ENCODE peak calls at places on chromosomes 5 and 9, in ten cellular contexts. Z, Y, K, T, A, V, O, C, L and U are unnamed samples.

GRCh38 chr9:126423709-126424185 is 97.1 kb downstream of the MVB12B start:
- DNase-seq in Z (no peak), Y (no peak), K (no peak), T (no peak), A (no peak), V (no peak), O (no peak), C (no peak), L (no peak), U (no peak)

GRCh38 chr5:80784451-80784850 is 129.7 kb upstream of the DHFR start:
- DNase-seq in Z (no peak), Y (no peak), K (no peak), T (no peak), A (no peak), V (no peak), O (no peak), C (no peak), L (no peak), U (no peak)

GRCh38 chr9:117714282-117714681 is 10.1 kb downstream of the TLR4 start:
- DNase-seq in Z (no peak), Y (no peak), K (no peak), T (no peak), A (no peak), V (peak; percentile 58), O (no peak), C (no peak), L (no peak), U (no peak)

GRCh38 chr5:167050568-167051214 is 1240.8 kb upstream of the WWC1 start:
- DNase-seq in Z (no peak), Y (no peak), K (no peak), T (no peak), A (peak; percentile 34), V (peak; percentile 61), O (no peak), C (no peak), L (no peak), U (no peak)

GRCh38 chr9:14351206-14351605 is 37.3 kb upstream of the NFIB start:
- DNase-seq in Z (no peak), Y (no peak), K (no peak), T (peak; percentile 24), A (no peak), V (no peak), O (no peak), C (no peak), L (no peak), U (no peak)

GRCh38 chr9:130707225-130707976 is 13.8 kb downstream of the EXOSC2 start:
- DNase-seq in Z (peak; percentile 33), Y (peak; percentile 68), K (peak; percentile 80), T (peak; percentile 34), A (peak; percentile 80), V (peak; percentile 61), O (peak; percentile 55), C (peak; percentile 72), L (peak; percentile 61), U (no peak)

GRCh38 chr5:108054349-108054748 is 327.5 kb downstream of the FBXL17 start:
- DNase-seq in Z (no peak), Y (no peak), K (no peak), T (no peak), A (no peak), V (no peak), O (no peak), C (no peak), L (no peak), U (no peak)

GRCh38 chr5:16406630-16407029 is 59.0 kb downstream of the ZNF622 start:
- DNase-seq in Z (no peak), Y (no peak), K (no peak), T (no peak), A (no peak), V (no peak), O (no peak), C (no peak), L (no peak), U (no peak)

GRCh38 chr5:157912621-157913325 is 53.8 kb upstream of the CLINT1 start:
- DNase-seq in Z (no peak), Y (no peak), K (peak; percentile 76), T (no peak), A (no peak), V (no peak), O (no peak), C (peak; percentile 61), L (no peak), U (no peak)

GRCh38 chr9:14170973-14171596 is 142.9 kb downstream of the NFIB start:
- DNase-seq in Z (peak; percentile 20), Y (peak; percentile 83), K (no peak), T (no peak), A (peak; percentile 39), V (no peak), O (no peak), C (no peak), L (no peak), U (no peak)

DNA sequence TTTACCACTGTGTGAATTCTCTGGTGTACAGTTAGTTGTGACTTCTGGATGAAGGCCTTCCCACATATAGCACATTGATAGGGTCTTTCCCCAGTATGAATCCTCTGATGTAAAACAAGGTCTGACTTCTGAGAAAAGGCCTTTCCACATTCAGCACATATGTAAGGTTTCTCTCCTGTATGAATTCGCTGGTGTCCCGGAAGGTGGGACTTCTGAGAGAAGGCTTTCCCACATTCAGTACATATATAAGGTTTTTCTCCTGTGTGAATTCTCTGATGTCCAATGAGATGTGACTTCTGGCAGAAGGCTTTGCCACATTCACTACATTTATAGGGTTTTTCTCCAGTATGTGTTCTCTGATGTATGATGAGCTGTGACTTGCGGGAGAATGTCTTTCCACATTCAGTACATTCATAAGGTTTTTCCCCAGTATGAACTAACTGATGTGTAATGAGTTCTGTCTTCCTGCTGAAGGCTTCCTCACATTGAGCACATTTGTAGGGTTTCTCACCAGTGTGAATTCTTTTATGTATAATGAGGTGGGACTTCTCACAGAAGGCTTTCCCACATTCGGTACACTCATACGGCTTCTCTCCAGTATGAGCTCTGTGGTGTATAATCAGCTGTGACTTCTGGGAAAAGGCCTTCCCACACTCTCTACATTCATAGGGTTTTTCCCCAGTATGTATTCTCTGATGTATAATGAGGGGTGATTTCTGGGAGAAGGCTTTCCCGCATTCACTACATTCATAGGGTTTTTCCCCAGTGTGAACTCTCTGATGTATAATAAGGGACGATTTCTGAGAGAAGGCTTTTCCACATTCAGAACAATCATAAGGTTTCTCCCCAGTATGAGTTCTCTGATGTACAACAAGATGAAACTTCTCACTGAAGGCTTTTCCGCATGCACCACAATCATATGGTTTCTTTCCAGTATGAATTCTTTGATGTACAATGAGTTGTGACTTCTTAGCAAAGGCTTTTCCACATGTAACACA is 9.1 kb downstream of the ZNF300 start:
- DNase-seq in Z (no peak), Y (no peak), K (no peak), T (no peak), A (peak; percentile 4), V (no peak), O (no peak), C (no peak), L (no peak), U (no peak)
- H3K9me3 ChIP-seq in Z (peaks cover 85% of the 10 kb centered on the region), Y (peaks cover 52% of the 10 kb centered on the region), K (peaks cover 100% of the 10 kb centered on the region), T (peaks cover 58% of the 10 kb centered on the region), A (peaks cover 100% of the 10 kb centered on the region), V (peaks cover 86% of the 10 kb centered on the region), O (peaks cover 100% of the 10 kb centered on the region), C (peaks cover 5% of the 10 kb centered on the region), L (peaks cover 16% of the 10 kb centered on the region), U (peaks cover 99% of the 10 kb centered on the region)

DNA sequence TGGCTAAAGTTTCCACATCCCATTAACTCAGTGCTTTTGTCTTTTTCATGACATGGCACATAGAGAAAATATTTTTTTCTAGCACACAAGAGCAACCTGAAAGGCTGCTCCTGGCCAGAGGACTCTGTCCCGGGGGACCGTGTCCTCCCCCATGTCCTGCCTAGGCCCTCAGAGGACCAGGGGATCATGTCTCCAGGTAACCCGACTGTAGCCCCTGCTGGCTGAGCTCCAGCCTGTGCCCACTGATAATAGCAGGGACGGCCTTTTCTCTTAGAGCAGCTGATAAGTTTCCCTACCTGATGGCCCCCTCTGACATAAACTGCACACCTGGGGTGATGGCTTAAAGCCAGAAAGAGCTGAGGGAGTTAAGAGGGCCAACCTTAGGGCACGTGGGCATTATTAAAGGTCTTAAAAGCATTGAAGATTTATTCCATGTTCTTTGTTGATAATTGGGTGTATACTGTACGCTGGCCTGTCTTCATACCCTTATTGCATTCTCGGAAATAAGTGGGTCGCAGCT is 5.9 kb downstream of the HDHD3 start:
- DNase-seq in Z (no peak), Y (no peak), K (no peak), T (no peak), A (no peak), V (no peak), O (no peak), C (no peak), L (no peak), U (no peak)
- H3K9me3 ChIP-seq in Z (no peaks in the 10 kb centered on the region), Y (no peaks in the 10 kb centered on the region), K (no peaks in the 10 kb centered on the region), T (no peaks in the 10 kb centered on the region), A (no peaks in the 10 kb centered on the region), V (no peaks in the 10 kb centered on the region), O (no peaks in the 10 kb centered on the region), C (no peaks in the 10 kb centered on the region), L (no peaks in the 10 kb centered on the region), U (no peaks in the 10 kb centered on the region)

GRCh38 chr5:57175586-57175985 is 1.7 kb downstream of the GPBP1 start:
- DNase-seq in Z (no peak), Y (no peak), K (no peak), T (peak; percentile 15), A (peak; percentile 34), V (no peak), O (no peak), C (no peak), L (no peak), U (no peak)
- H3K9me3 ChIP-seq in Z (no peaks in the 10 kb centered on the region), Y (no peaks in the 10 kb centered on the region), K (no peaks in the 10 kb centered on the region), T (no peaks in the 10 kb centered on the region), A (no peaks in the 10 kb centered on the region), V (no peaks in the 10 kb centered on the region), O (no peaks in the 10 kb centered on the region), C (no peaks in the 10 kb centered on the region), L (no peaks in the 10 kb centered on the region), U (no peaks in the 10 kb centered on the region)

DNA sequence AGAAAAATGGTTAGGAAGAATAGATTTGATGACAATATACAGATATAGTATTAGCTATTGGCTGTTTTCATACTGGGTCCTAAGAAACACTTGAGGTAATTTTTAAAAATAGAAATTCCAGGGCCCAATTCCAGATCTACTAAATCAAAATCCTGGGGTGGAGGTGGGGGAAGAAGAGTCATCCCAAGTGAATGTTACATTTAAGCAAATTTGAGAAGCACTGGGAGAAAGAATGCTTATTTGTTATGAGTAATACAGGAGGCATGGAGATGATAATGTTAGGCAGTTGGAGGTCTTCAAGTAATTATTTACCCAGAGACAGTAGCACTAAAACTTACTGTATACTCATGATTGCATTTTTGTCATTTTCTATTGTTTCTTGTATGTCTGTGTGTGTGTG is 93.0 kb upstream of the DAB2 start:
- DNase-seq in Z (peak; percentile 15), Y (peak; percentile 92), K (no peak), T (no peak), A (peak; percentile 69), V (no peak), O (no peak), C (no peak), L (no peak), U (no peak)
- H3K9me3 ChIP-seq in Z (no peaks in the 10 kb centered on the region), Y (no peaks in the 10 kb centered on the region), K (no peaks in the 10 kb centered on the region), T (no peaks in the 10 kb centered on the region), A (no peaks in the 10 kb centered on the region), V (no peaks in the 10 kb centered on the region), O (peaks cover 7% of the 10 kb centered on the region), C (no peaks in the 10 kb centered on the region), L (no peaks in the 10 kb centered on the region), U (no peaks in the 10 kb centered on the region)

GRCh38 chr5:18653216-18653752 is 1019.0 kb downstream of the TAF11L14 start:
- DNase-seq in Z (no peak), Y (no peak), K (peak; percentile 45), T (no peak), A (no peak), V (peak; percentile 63), O (no peak), C (no peak), L (no peak), U (no peak)
- H3K9me3 ChIP-seq in Z (no peaks in the 10 kb centered on the region), Y (peaks cover 11% of the 10 kb centered on the region), K (peaks cover 3% of the 10 kb centered on the region), T (no peaks in the 10 kb centered on the region), A (peaks cover 18% of the 10 kb centered on the region), V (peaks cover 42% of the 10 kb centered on the region), O (peaks cover 5% of the 10 kb centered on the region), C (no peaks in the 10 kb centered on the region), L (no peaks in the 10 kb centered on the region), U (no peaks in the 10 kb centered on the region)